ENCODE peak calls at places on chromosomes 5 and 9, in seven cellular contexts. One of them, this sample, is unnamed.

GRCh38 chr5:14143843-14144585 is 872 bp downstream of the TRIO start:
- DNase-seq in H1: peak; percentile 66
- DNase-seq in mammary epithelial cell: peak; percentile 42
- DNase-seq in MM.1S: peak; percentile 33
- DNase-seq in HepG2: no peak
- DNase-seq in mesendoderm: no peak
- DNase-seq in fibroblast of lung: peak; percentile 45
- DNase-seq in this sample: no peak

GRCh38 chr9:85038061-85038460 is 368.5 kb downstream of the NTRK2 start:
- DNase-seq in mammary epithelial cell: no peak
- DNase-seq in fibroblast of lung: no peak
- DNase-seq in MM.1S: no peak
- DNase-seq in mesendoderm: no peak
- DNase-seq in HepG2: no peak
- DNase-seq in H1: no peak
- DNase-seq in this sample: no peak

GRCh38 chr9:19161257-19162025 is 34.1 kb upstream of the PLIN2 start:
- DNase-seq in MM.1S: no peak
- DNase-seq in fibroblast of lung: peak; percentile 94
- DNase-seq in mesendoderm: peak; percentile 62
- DNase-seq in HepG2: peak; percentile 100
- DNase-seq in mammary epithelial cell: peak; percentile 98
- DNase-seq in H1: no peak
- DNase-seq in this sample: peak; percentile 61

GRCh38 chr5:97009212-97009898 is 73.5 kb downstream of the LNPEP start:
- DNase-seq in fibroblast of lung: no peak
- DNase-seq in HepG2: no peak
- DNase-seq in mesendoderm: no peak
- DNase-seq in MM.1S: peak; percentile 41
- DNase-seq in H1: no peak
- DNase-seq in mammary epithelial cell: no peak
- DNase-seq in this sample: no peak

GRCh38 chr5:141934099-141934844 is 10.6 kb downstream of the DELE1 start:
- DNase-seq in fibroblast of lung: peak; percentile 72
- DNase-seq in mesendoderm: no peak
- DNase-seq in MM.1S: no peak
- DNase-seq in mammary epithelial cell: no peak
- DNase-seq in HepG2: no peak
- DNase-seq in H1: no peak
- DNase-seq in this sample: no peak

GRCh38 chr5:53946405-53947100 is 363.8 kb downstream of the ARL15 start:
- DNase-seq in mesendoderm: no peak
- DNase-seq in mammary epithelial cell: no peak
- DNase-seq in H1: no peak
- DNase-seq in HepG2: no peak
- DNase-seq in MM.1S: no peak
- DNase-seq in fibroblast of lung: no peak
- DNase-seq in this sample: no peak

GRCh38 chr5:78813286-78813685 is 164.7 kb upstream of the LHFPL2 start:
- DNase-seq in fibroblast of lung: no peak
- DNase-seq in H1: no peak
- DNase-seq in MM.1S: no peak
- DNase-seq in mammary epithelial cell: peak; percentile 19
- DNase-seq in mesendoderm: no peak
- DNase-seq in HepG2: no peak
- DNase-seq in this sample: no peak

GRCh38 chr9:95088421-95089161 is 228.9 kb downstream of the FANCC start:
- DNase-seq in HepG2: no peak
- DNase-seq in H1: no peak
- DNase-seq in fibroblast of lung: peak; percentile 54
- DNase-seq in mammary epithelial cell: no peak
- DNase-seq in MM.1S: no peak
- DNase-seq in mesendoderm: no peak
- DNase-seq in this sample: no peak

GRCh38 chr9:89750117-89750551 is 145.3 kb downstream of the GADD45G start:
- DNase-seq in mesendoderm: peak; percentile 21
- DNase-seq in mammary epithelial cell: no peak
- DNase-seq in MM.1S: no peak
- DNase-seq in fibroblast of lung: no peak
- DNase-seq in HepG2: no peak
- DNase-seq in H1: no peak
- DNase-seq in this sample: no peak

GRCh38 chr5:81819556-81820314 is 68.8 kb upstream of the SSBP2 start:
- DNase-seq in H1: no peak
- DNase-seq in fibroblast of lung: peak; percentile 68
- DNase-seq in mesendoderm: no peak
- DNase-seq in MM.1S: no peak
- DNase-seq in HepG2: no peak
- DNase-seq in mammary epithelial cell: peak; percentile 26
- DNase-seq in this sample: no peak

GRCh38 chr9:81431662-81432061 is 257.7 kb downstream of the TLE1 start:
- DNase-seq in H1: no peak
- DNase-seq in mammary epithelial cell: no peak
- DNase-seq in MM.1S: no peak
- DNase-seq in HepG2: no peak
- DNase-seq in fibroblast of lung: peak; percentile 98
- DNase-seq in mesendoderm: no peak
- DNase-seq in this sample: no peak

GRCh38 chr9:105127863-105128220 is 116.6 kb upstream of the SLC44A1 start:
- DNase-seq in H1: no peak
- DNase-seq in HepG2: no peak
- DNase-seq in MM.1S: peak; percentile 98
- DNase-seq in fibroblast of lung: peak; percentile 80
- DNase-seq in mammary epithelial cell: peak; percentile 31
- DNase-seq in mesendoderm: peak; percentile 44
- DNase-seq in this sample: peak; percentile 84

GRCh38 chr5:59798862-59799667 is 94.5 kb downstream of the PDE4D start:
- DNase-seq in H1: no peak
- DNase-seq in mesendoderm: no peak
- DNase-seq in HepG2: no peak
- DNase-seq in fibroblast of lung: peak; percentile 51
- DNase-seq in MM.1S: peak; percentile 35
- DNase-seq in mammary epithelial cell: peak; percentile 69
- DNase-seq in this sample: no peak

GRCh38 chr5:53481354-53481886 is 991 bp downstream of the FST start:
- DNase-seq in mammary epithelial cell: no peak
- DNase-seq in mesendoderm: no peak
- DNase-seq in MM.1S: no peak
- DNase-seq in HepG2: no peak
- DNase-seq in fibroblast of lung: no peak
- DNase-seq in H1: no peak
- DNase-seq in this sample: no peak

GRCh38 chr5:43638107-43638506 is 35.1 kb downstream of the NNT start:
- DNase-seq in MM.1S: no peak
- DNase-seq in fibroblast of lung: no peak
- DNase-seq in mammary epithelial cell: no peak
- DNase-seq in H1: no peak
- DNase-seq in HepG2: no peak
- DNase-seq in mesendoderm: no peak
- DNase-seq in this sample: no peak

GRCh38 chr9:121324755-121325154 is 45.3 kb downstream of the STOM start:
- DNase-seq in H1: no peak
- DNase-seq in mammary epithelial cell: no peak
- DNase-seq in MM.1S: no peak
- DNase-seq in fibroblast of lung: no peak
- DNase-seq in HepG2: no peak
- DNase-seq in mesendoderm: no peak
- DNase-seq in this sample: no peak

GRCh38 chr9:111356567-111357244 is 26.7 kb upstream of the OR2K2 start:
- DNase-seq in H1: no peak
- DNase-seq in MM.1S: no peak
- DNase-seq in mesendoderm: no peak
- DNase-seq in HepG2: no peak
- DNase-seq in mammary epithelial cell: peak; percentile 87
- DNase-seq in fibroblast of lung: peak; percentile 93
- DNase-seq in this sample: no peak

GRCh38 chr9:137408651-137409405 is 14.1 kb downstream of the EXD3 start:
- DNase-seq in mammary epithelial cell: no peak
- DNase-seq in mesendoderm: no peak
- DNase-seq in H1: no peak
- DNase-seq in HepG2: no peak
- DNase-seq in fibroblast of lung: no peak
- DNase-seq in MM.1S: no peak
- DNase-seq in this sample: no peak

GRCh38 chr9:137405677-137406081 is 17.3 kb downstream of the EXD3 start:
- DNase-seq in fibroblast of lung: no peak
- DNase-seq in HepG2: no peak
- DNase-seq in mesendoderm: no peak
- DNase-seq in MM.1S: no peak
- DNase-seq in H1: no peak
- DNase-seq in mammary epithelial cell: no peak
- DNase-seq in this sample: no peak

GRCh38 chr9:137406085-137406773 is 16.7 kb downstream of the EXD3 start:
- DNase-seq in mesendoderm: no peak
- DNase-seq in fibroblast of lung: no peak
- DNase-seq in H1: no peak
- DNase-seq in mammary epithelial cell: no peak
- DNase-seq in MM.1S: no peak
- DNase-seq in HepG2: no peak
- DNase-seq in this sample: no peak

GRCh38 chr9:137407590-137408300 is 15.2 kb downstream of the EXD3 start:
- DNase-seq in fibroblast of lung: no peak
- DNase-seq in HepG2: no peak
- DNase-seq in MM.1S: no peak
- DNase-seq in mammary epithelial cell: no peak
- DNase-seq in H1: no peak
- DNase-seq in mesendoderm: no peak
- DNase-seq in this sample: no peak

DNA sequence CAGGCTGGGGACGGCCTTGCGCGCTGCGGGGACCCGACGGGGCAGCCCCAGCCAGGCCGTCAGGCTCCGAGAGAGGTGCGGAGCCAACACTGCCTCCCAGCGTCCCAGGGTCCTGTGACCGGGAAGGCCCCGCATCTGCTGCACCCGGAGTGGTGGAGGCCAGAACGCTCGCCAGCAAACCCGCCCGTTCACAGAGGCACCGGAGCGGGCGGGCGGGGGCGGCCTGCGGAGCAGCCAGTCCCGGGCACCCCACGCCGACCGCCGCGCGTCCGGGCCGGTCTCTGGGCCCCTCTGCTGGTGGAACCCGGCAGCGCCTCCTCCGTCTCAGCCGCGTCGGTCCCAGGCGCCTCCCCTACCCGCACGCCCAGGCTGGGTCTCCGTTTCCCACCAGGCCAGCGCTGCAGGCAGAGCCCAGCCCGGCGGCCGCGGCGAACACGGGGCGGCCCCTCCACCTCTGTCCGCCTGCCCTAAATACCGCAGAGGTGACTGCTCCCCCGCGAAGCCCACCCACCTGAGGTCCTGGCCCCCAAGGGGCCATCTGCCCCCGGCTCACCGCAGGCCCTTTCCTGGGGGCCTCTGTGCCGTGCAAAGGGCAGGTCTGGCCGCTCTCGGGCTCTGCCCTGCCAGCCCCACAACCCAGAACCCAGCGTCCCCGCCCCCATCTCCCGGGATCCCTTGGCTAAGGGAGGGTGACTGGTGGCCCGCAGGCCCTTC is 15.9 kb downstream of the EXD3 start:
- DNase-seq in mesendoderm: peak; percentile 76
- DNase-seq in MM.1S: no peak
- DNase-seq in H1: peak; percentile 92
- DNase-seq in mammary epithelial cell: peak; percentile 17
- DNase-seq in fibroblast of lung: peak; percentile 55
- DNase-seq in HepG2: peak; percentile 42
- DNase-seq in this sample: no peak
- H3K9ac ChIP-seq in mesendoderm: peak overlapping the region; percentile 64
- H3K9ac ChIP-seq in MM.1S: no peak overlapping the region
- H3K9ac ChIP-seq in H1: no peak overlapping the region
- H3K9ac ChIP-seq in mammary epithelial cell: no peak overlapping the region
- H3K9ac ChIP-seq in fibroblast of lung: peak overlapping the region; percentile 37
- H3K9ac ChIP-seq in HepG2: peak overlapping the region; percentile 52
- H3K9ac ChIP-seq in this sample: no peak overlapping the region

DNA sequence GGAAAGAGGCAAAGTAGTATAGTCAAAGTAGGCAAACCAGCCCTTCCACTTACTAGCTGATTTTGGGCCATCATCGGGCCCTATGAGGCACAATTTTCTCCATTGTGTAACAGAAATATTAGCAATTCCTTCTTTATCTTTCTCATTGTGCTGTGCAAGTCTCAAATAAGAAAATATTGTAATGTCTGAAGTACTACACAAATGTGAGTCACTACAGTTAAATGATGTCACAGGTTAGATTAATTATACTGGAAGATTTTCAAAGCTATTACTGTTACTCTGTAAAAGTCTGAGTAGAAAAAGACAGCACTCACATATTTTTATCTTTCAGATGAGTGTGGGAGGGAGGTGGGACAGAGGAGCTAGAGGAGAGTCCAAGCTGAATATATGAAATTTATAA is 12.4 kb upstream of the TMC1 start:
- DNase-seq in H1: no peak
- DNase-seq in mesendoderm: no peak
- DNase-seq in mammary epithelial cell: peak; percentile 70
- DNase-seq in MM.1S: no peak
- DNase-seq in fibroblast of lung: peak; percentile 87
- DNase-seq in HepG2: no peak
- DNase-seq in this sample: no peak
- H3K4me2 ChIP-seq in H1: no peak overlapping the region
- H3K4me2 ChIP-seq in mesendoderm: no peak overlapping the region
- H3K4me2 ChIP-seq in mammary epithelial cell: peak overlapping the region; percentile 25
- H3K4me2 ChIP-seq in MM.1S: no peak overlapping the region
- H3K4me2 ChIP-seq in fibroblast of lung: no peak overlapping the region
- H3K4me2 ChIP-seq in HepG2: no peak overlapping the region
- H3K4me2 ChIP-seq in this sample: no peak overlapping the region

DNA sequence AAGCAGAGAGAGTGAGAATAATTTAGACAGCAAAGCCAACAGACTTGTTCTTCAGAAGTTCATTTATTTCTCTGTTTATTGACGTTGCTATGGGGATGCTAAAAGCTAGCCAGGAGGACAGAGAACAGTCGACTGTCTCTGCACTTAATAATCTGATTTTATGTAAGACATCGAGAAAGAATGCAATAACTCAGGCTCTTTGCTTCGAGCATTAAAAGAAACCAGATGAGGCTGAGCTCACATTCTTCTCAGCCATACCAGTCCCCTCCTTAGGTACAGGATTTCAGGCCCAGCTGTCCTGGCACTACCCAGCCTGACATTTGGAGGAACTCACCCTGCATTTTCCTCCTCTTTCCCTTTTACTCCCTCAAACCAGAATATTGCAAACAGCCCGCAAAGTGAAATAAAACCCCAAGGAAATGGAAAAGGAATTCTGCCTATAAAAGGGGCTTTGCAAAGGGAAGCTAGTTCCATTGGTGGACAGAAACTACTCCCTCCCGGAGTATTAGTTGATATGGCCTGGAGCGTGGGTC is 44.5 kb upstream of the DPYSL3 start:
- DNase-seq in mesendoderm: peak; percentile 37
- DNase-seq in MM.1S: no peak
- DNase-seq in H1: no peak
- DNase-seq in fibroblast of lung: peak; percentile 92
- DNase-seq in HepG2: no peak
- DNase-seq in mammary epithelial cell: peak; percentile 65
- DNase-seq in this sample: no peak
- H3K9ac ChIP-seq in mesendoderm: no peak overlapping the region
- H3K9ac ChIP-seq in MM.1S: no peak overlapping the region
- H3K9ac ChIP-seq in H1: no peak overlapping the region
- H3K9ac ChIP-seq in fibroblast of lung: peak overlapping the region; percentile 39
- H3K9ac ChIP-seq in HepG2: no peak overlapping the region
- H3K9ac ChIP-seq in mammary epithelial cell: no peak overlapping the region
- H3K9ac ChIP-seq in this sample: no peak overlapping the region

DNA sequence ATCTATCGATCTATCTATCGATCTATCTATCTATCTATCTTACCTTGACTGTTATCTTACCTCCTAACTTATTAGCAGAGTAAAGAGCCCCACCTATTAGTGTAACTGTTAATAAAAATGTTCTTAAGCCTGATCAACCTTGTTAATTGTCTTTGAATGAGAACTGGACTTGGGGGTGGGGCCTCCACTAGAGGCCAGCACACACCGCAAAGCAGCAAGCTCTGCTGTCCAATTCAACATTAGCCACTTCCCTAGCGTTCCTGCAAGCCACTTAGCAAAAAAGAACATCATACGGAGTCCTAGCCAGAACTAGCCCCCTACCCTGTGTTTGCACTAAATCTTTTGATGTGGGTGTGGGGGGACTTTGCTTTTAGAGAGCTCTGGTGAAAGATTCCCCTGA is 515.8 kb downstream of the KDM4C start:
- DNase-seq in mammary epithelial cell: no peak
- DNase-seq in mesendoderm: peak; percentile 27
- DNase-seq in HepG2: no peak
- DNase-seq in MM.1S: no peak
- DNase-seq in H1: no peak
- DNase-seq in fibroblast of lung: peak; percentile 6
- DNase-seq in this sample: no peak
- H3K4me2 ChIP-seq in mammary epithelial cell: no peak overlapping the region
- H3K4me2 ChIP-seq in mesendoderm: no peak overlapping the region
- H3K4me2 ChIP-seq in HepG2: no peak overlapping the region
- H3K4me2 ChIP-seq in MM.1S: no peak overlapping the region
- H3K4me2 ChIP-seq in H1: no peak overlapping the region
- H3K4me2 ChIP-seq in fibroblast of lung: no peak overlapping the region
- H3K4me2 ChIP-seq in this sample: no peak overlapping the region